ENCODE peak calls at places on chromosomes 3 and 15, in ten cellular contexts. L is MCF 10A, M is OCI-LY7, E is fibroblast of pulmonary artery, H is nephron progenitor cell, Q is neural progenitor cell, P is heart right ventricle, Z is D721Med, B is left ventricle myocardium inferior, D is mucosa of descending colon. A is an unnamed sample.

GRCh38 chr3:11305509-11305908 is 33.3 kb downstream of the ATG7 start:
- DNase-seq in L (no peak), M (no peak), E (peak), H (no peak), Q (no peak), P (no peak), Z (no peak), B (no peak), D (no peak), A (peak)

GRCh38 chr3:89380006-89380405 is 272.6 kb downstream of the EPHA3 start:
- DNase-seq in L (peak), M (no peak), E (peak), H (no peak), Q (no peak), P (no peak), Z (no peak), B (no peak), D (no peak), A (peak)

GRCh38 chr3:12983326-12983725 is 89.9 kb downstream of the IQSEC1 start:
- DNase-seq in L (no peak), M (no peak), E (no peak), H (no peak), Q (no peak), P (no peak), Z (no peak), B (no peak), D (no peak), A (no peak)

GRCh38 chr3:173599673-173600072 is 202.1 kb downstream of the NLGN1 start:
- DNase-seq in L (no peak), M (no peak), E (no peak), H (no peak), Q (no peak), P (no peak), Z (no peak), B (no peak), D (no peak), A (no peak)

GRCh38 chr15:65266469-65266868 is 20.2 kb downstream of the PARP16 start:
- DNase-seq in L (no peak), M (no peak), E (no peak), H (no peak), Q (no peak), P (no peak), Z (no peak), B (no peak), D (no peak), A (no peak)

GRCh38 chr15:75230016-75230343 is 28.2 kb upstream of the GOLGA6C start:
- DNase-seq in L (no peak), M (no peak), E (no peak), H (no peak), Q (no peak), P (no peak), Z (no peak), B (no peak), D (no peak), A (no peak)

GRCh38 chr3:179179979-179180758 is 32.0 kb downstream of the PIK3CA start:
- DNase-seq in L (peak), M (no peak), E (peak), H (no peak), Q (no peak), P (no peak), Z (no peak), B (no peak), D (no peak), A (peak)

GRCh38 chr3:94173667-94174434 is 111.0 kb downstream of the NSUN3 start:
- DNase-seq in L (no peak), M (no peak), E (peak), H (no peak), Q (no peak), P (no peak), Z (no peak), B (no peak), D (no peak), A (peak)

GRCh38 chr3:184461219-184461618 is 81.4 kb downstream of the CHRD start:
- DNase-seq in L (no peak), M (no peak), E (no peak), H (no peak), Q (no peak), P (no peak), Z (no peak), B (no peak), D (no peak), A (no peak)

GRCh38 chr3:45647148-45647619 is 42.0 kb upstream of the SACM1L start:
- DNase-seq in L (peak), M (no peak), E (peak), H (no peak), Q (no peak), P (no peak), Z (no peak), B (no peak), D (no peak), A (peak)

GRCh38 chr3:52374173-52374572 is 58.1 kb downstream of the DNAH1 start:
- DNase-seq in L (peak), M (peak), E (no peak), H (no peak), Q (no peak), P (no peak), Z (no peak), B (no peak), D (no peak), A (no peak)

GRCh38 chr3:178960191-178960590 is 111.4 kb downstream of the ZMAT3 start:
- DNase-seq in L (no peak), M (no peak), E (no peak), H (no peak), Q (no peak), P (no peak), Z (no peak), B (no peak), D (no peak), A (no peak)

GRCh38 chr3:89690649-89691048 is 583.2 kb downstream of the EPHA3 start:
- DNase-seq in L (peak), M (no peak), E (peak), H (no peak), Q (no peak), P (no peak), Z (no peak), B (no peak), D (no peak), A (no peak)

GRCh38 chr3:161171113-161171512 is 50.0 kb upstream of the NMD3 start:
- DNase-seq in L (peak), M (no peak), E (peak), H (no peak), Q (no peak), P (peak), Z (no peak), B (peak), D (no peak), A (peak)

GRCh38 chr3:4841783-4842440 is 137.3 kb upstream of the BHLHE40 start:
- DNase-seq in L (no peak), M (no peak), E (no peak), H (no peak), Q (no peak), P (no peak), Z (no peak), B (no peak), D (no peak), A (peak)

GRCh38 chr3:113660901-113661300 is 35.5 kb downstream of the USF3 start:
- DNase-seq in L (no peak), M (peak), E (no peak), H (no peak), Q (no peak), P (no peak), Z (no peak), B (no peak), D (no peak), A (no peak)

GRCh38 chr15:52180196-52180835 is 10.9 kb downstream of the GNB5 start:
- DNase-seq in L (no peak), M (peak), E (no peak), H (no peak), Q (peak), P (no peak), Z (no peak), B (no peak), D (peak), A (no peak)

GRCh38 chr3:52819936-52820335 is 10.5 kb downstream of the ITIH4 start:
- DNase-seq in L (no peak), M (no peak), E (no peak), H (peak), Q (peak), P (no peak), Z (no peak), B (no peak), D (no peak), A (no peak)

GRCh38 chr3:38397320-38397719 is 50.7 kb downstream of the XYLB start:
- DNase-seq in L (peak), M (peak), E (peak), H (peak), Q (peak), P (peak), Z (no peak), B (peak), D (no peak), A (peak)

GRCh38 chr3:179451335-179452165 is at the start of gene GNB4:
- DNase-seq in L (peak), M (peak), E (peak), H (peak), Q (peak), P (peak), Z (peak), B (peak), D (peak), A (peak)

GRCh38 chr3:84039091-84039490 is 919.7 kb upstream of the CADM2 start:
- DNase-seq in L (no peak), M (no peak), E (no peak), H (no peak), Q (no peak), P (no peak), Z (no peak), B (no peak), D (no peak), A (no peak)

GRCh38 chr15:56059716-56060115 is 66.3 kb upstream of the NEDD4 start:
- DNase-seq in L (no peak), M (no peak), E (no peak), H (no peak), Q (no peak), P (no peak), Z (no peak), B (no peak), D (no peak), A (no peak)

GRCh38 chr15:77584201-77584600 is 48.5 kb downstream of the LINGO1 start:
- DNase-seq in L (peak), M (peak), E (no peak), H (no peak), Q (peak), P (no peak), Z (no peak), B (no peak), D (no peak), A (no peak)

GRCh38 chr3:105533955-105534354 is 167.2 kb downstream of the ALCAM start:
- DNase-seq in L (no peak), M (no peak), E (no peak), H (no peak), Q (no peak), P (no peak), Z (no peak), B (no peak), D (no peak), A (no peak)

GRCh38 chr15:30999729-31000128 is 8.3 kb upstream of the MTMR10 start:
- DNase-seq in L (no peak), M (no peak), E (no peak), H (no peak), Q (no peak), P (no peak), Z (no peak), B (no peak), D (no peak), A (no peak)

GRCh38 chr15:30992073-30992363 is 590 bp upstream of the MTMR10 start:
- DNase-seq in L (no peak), M (no peak), E (no peak), H (no peak), Q (no peak), P (no peak), Z (no peak), B (no peak), D (no peak), A (no peak)

GRCh38 chr15:31001702-31002101 is 10.3 kb upstream of the MTMR10 start:
- DNase-seq in L (no peak), M (no peak), E (no peak), H (no peak), Q (no peak), P (no peak), Z (no peak), B (no peak), D (no peak), A (peak)

GRCh38 chr15:30992465-30992864 is 1.0 kb upstream of the MTMR10 start:
- DNase-seq in L (peak), M (peak), E (no peak), H (no peak), Q (no peak), P (no peak), Z (no peak), B (no peak), D (peak), A (no peak)

GRCh38 chr15:30997270-30997669 is 5.8 kb upstream of the MTMR10 start:
- DNase-seq in L (peak), M (no peak), E (no peak), H (no peak), Q (no peak), P (no peak), Z (no peak), B (no peak), D (no peak), A (peak)
- TF ChIP-seq CTCF in L (no peak), M (no peak), E (no peak), H (no peak), Q (no peak), P (no peak), Z (no peak), B (no peak), D (no peak), A (peak)

GRCh38 chr15:81323944-81324881 is at the start of gene STARD5:
- DNase-seq in L (peak), M (peak), E (peak), H (peak), Q (peak), P (peak), Z (peak), B (peak), D (peak), A (peak)
- TF ChIP-seq CTCF in L (no peak), M (no peak), E (no peak), H (no peak), Q (no peak), P (no peak), Z (no peak), B (no peak), D (no peak), A (no peak)

GRCh38 chr3:9732080-9732752 is 681 bp downstream of the BRPF1 start:
- DNase-seq in L (no peak), M (peak), E (no peak), H (peak), Q (peak), P (peak), Z (no peak), B (no peak), D (no peak), A (no peak)

GRCh38 chr3:9729419-9729818 is 2.1 kb upstream of the BRPF1 start:
- DNase-seq in L (no peak), M (no peak), E (no peak), H (no peak), Q (no peak), P (no peak), Z (no peak), B (no peak), D (no peak), A (no peak)

GRCh38 chr3:9732753-9733115 is 1.2 kb downstream of the BRPF1 start:
- DNase-seq in L (peak), M (no peak), E (no peak), H (no peak), Q (no peak), P (no peak), Z (no peak), B (no peak), D (no peak), A (no peak)

GRCh38 chr3:9730747-9731205 is 759 bp upstream of the BRPF1 start:
- DNase-seq in L (no peak), M (no peak), E (peak), H (no peak), Q (no peak), P (no peak), Z (peak), B (no peak), D (no peak), A (no peak)

GRCh38 chr3:9731206-9732079 is at the start of gene BRPF1:
- DNase-seq in L (peak), M (peak), E (peak), H (peak), Q (peak), P (peak), Z (peak), B (peak), D (peak), A (peak)
- TF ChIP-seq CTCF in L (no peak), M (no peak), E (no peak), H (no peak), Q (no peak), P (peak), Z (no peak), B (peak), D (no peak), A (no peak)

GRCh38 chr3:86991482-86991815 is 500 bp upstream of the VGLL3 start:
- DNase-seq in L (no peak), M (no peak), E (no peak), H (no peak), Q (no peak), P (no peak), Z (no peak), B (no peak), D (no peak), A (no peak)
- TF ChIP-seq CTCF in L (no peak), M (no peak), E (no peak), H (no peak), Q (no peak), P (no peak), Z (no peak), B (no peak), D (no peak), A (no peak)

DNA sequence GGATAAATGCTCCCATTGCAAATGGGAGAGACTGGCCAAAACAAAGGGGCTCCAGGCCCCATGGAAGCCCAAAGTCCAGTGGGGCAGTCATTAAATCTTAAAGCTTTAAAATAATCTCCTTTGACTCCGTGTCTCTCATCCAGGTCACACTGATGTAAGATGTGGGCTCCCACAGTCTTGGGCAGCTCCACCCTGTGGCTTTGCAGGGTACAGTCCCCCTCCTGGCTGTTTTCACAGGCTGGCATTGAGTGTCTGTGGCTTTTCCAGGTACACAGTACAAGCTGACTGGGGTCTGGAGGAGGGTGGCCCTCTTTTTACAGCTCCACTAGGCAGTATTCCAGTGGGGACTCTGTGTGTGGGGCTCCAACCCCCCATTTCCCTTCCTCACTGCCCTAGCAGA is 45.9 kb downstream of the NIPA2 start:
- DNase-seq in L (no peak), M (peak), E (no peak), H (no peak), Q (peak), P (no peak), Z (no peak), B (no peak), D (no peak), A (no peak)
- TF ChIP-seq CTCF in L (no peak), M (peak), E (peak), H (peak), Q (peak), P (no peak), Z (peak), B (peak), D (no peak), A (no peak)

DNA sequence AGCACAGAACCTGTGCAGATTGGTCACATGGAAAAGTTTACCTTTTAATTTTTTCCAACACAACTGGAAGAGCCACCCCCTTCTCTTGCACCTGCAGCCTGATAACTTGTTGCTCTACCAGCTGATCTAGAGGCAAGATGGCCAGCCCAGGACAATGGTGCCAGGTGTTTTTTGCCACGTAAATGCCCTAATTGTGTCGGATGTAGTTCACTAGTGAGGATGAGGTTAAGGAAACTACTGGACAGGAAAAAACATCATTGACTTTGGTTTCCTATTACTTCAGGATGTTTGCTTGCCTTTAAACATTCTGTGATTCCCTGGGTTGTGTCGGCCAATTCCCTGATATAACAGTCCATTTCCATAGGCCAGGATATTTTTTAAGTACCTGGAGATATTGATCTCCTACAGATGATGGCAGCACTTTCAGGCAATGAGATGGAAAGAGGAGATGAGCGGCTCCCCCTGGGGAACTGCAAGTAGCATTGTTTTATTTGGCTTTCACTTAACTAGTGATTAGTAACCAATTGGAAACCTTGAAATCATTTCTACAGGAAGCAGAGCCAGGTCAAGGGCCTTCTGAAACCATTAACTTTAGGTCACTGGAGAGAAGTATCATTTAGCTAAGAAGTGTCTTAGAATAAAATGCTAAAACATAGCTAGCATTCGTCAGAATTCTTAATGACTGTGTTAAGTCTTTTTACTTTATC is 72.5 kb downstream of the OSBPL10 start:
- DNase-seq in L (peak), M (peak), E (no peak), H (no peak), Q (no peak), P (no peak), Z (no peak), B (no peak), D (no peak), A (no peak)
- TF ChIP-seq CTCF in L (no peak), M (peak), E (peak), H (no peak), Q (no peak), P (no peak), Z (peak), B (no peak), D (no peak), A (peak)